ENCODE peak calls at places on chromosomes 7 and 10, in ten cellular contexts. J is activated CD8-positive, alpha-beta memory T cell treated with anti-CD3 and anti-CD28 coated beads for 24 hours; K is T-cell; F is ovary; D is fibroblast of mammary gland; O is NCI-H748 treated with DMSO at 0.1 percent for 48 hours; U is activated T-helper 1 cell treated with anti-CD3 and anti-CD28 coated beads, Interleukin-2, amount 50 U/mL, for 16 hours; E is AG08396; Q is Kasumi-1; C is EL. A is an unnamed sample.

GRCh38 chr7:191105-192034 is 1.0 kb upstream of the FAM20C start:
- DNase-seq in J (no peak), D (peak; percentile 97), F (no peak), U (no peak), Q (peak; percentile 21), C (peak; percentile 75), K (no peak), E (peak; percentile 89), O (no peak), A (peak; percentile 99)

GRCh38 chr10:119543814-119544642 is 1.5 kb upstream of the RGS10 start:
- DNase-seq in O (no peak), K (no peak), C (no peak), D (peak; percentile 51), Q (no peak), J (no peak), E (no peak), U (no peak), F (no peak), A (no peak)

GRCh38 chr10:37535459-37536246 is 321.8 kb downstream of the ZNF248 start:
- DNase-seq in C (no peak), U (no peak), O (no peak), E (no peak), K (no peak), F (no peak), J (no peak), Q (no peak), D (no peak), A (peak; percentile 12)

GRCh38 chr10:48431871-48432270 is 125.4 kb downstream of the MAPK8 start:
- DNase-seq in F (no peak), D (no peak), K (no peak), J (no peak), C (no peak), U (no peak), Q (peak; percentile 10), E (no peak), O (no peak), A (no peak)

GRCh38 chr10:1626835-1627234 is 110.5 kb downstream of the ADARB2 start:
- DNase-seq in C (no peak), U (no peak), O (no peak), D (no peak), E (no peak), K (no peak), J (no peak), F (no peak), Q (no peak), A (no peak)

GRCh38 chr7:28840515-28841125 is 117.5 kb downstream of the TRIL start:
- DNase-seq in E (peak; percentile 50), U (no peak), F (no peak), K (no peak), D (peak; percentile 16), C (no peak), Q (no peak), J (no peak), O (peak; percentile 92), A (no peak)

GRCh38 chr10:103204353-103205255 is 11.5 kb upstream of the NT5C2 start:
- DNase-seq in U (no peak), Q (no peak), F (no peak), E (peak; percentile 54), J (no peak), K (no peak), D (no peak), O (peak; percentile 36), C (no peak), A (no peak)

GRCh38 chr7:100088621-100089457 is at the start of gene COPS6:
- DNase-seq in J (peak; percentile 95), O (peak; percentile 62), C (peak; percentile 72), D (peak; percentile 65), Q (peak; percentile 54), E (peak; percentile 82), U (peak; percentile 82), K (peak; percentile 84), F (peak; percentile 90), A (no peak)

GRCh38 chr7:75719626-75720025 is 19.1 kb downstream of the HIP1 start:
- DNase-seq in D (no peak), J (no peak), E (no peak), F (peak; percentile 7), O (no peak), K (no peak), U (no peak), Q (no peak), C (no peak), A (no peak)

GRCh38 chr10:6145414-6145978 is 56.7 kb downstream of the RBM17 start:
- DNase-seq in D (no peak), O (no peak), E (no peak), K (no peak), U (no peak), F (peak; percentile 68), Q (no peak), J (no peak), C (no peak), A (no peak)

GRCh38 chr7:75531359-75531821 is 39.3 kb downstream of the SPDYE5 start:
- DNase-seq in D (no peak), U (no peak), Q (no peak), O (no peak), C (peak; percentile 8), J (peak; percentile 24), E (no peak), K (no peak), F (no peak), A (peak; percentile 44)

GRCh38 chr10:108036298-108036697 is 871.8 kb upstream of the SORCS1 start:
- DNase-seq in U (no peak), Q (no peak), C (no peak), D (no peak), J (no peak), O (no peak), K (no peak), E (no peak), F (no peak), A (no peak)

GRCh38 chr7:45391618-45392451 is 182.3 kb upstream of the ADCY1 start:
- DNase-seq in Q (no peak), D (no peak), O (no peak), U (no peak), J (no peak), K (no peak), E (no peak), F (no peak), C (no peak), A (no peak)

GRCh38 chr10:127145173-127145572 is 51.2 kb downstream of the INSYN2A start:
- DNase-seq in U (no peak), D (peak; percentile 87), J (no peak), E (peak; percentile 68), O (no peak), F (no peak), C (peak; percentile 76), Q (no peak), K (no peak), A (no peak)

GRCh38 chr10:6049031-6049400 is 13.2 kb downstream of the IL2RA start:
- DNase-seq in D (no peak), C (no peak), F (no peak), U (no peak), K (no peak), E (no peak), J (peak; percentile 55), O (no peak), Q (no peak), A (no peak)

GRCh38 chr7:39617010-39617409 is 6.4 kb upstream of the RALA start:
- DNase-seq in U (no peak), D (peak; percentile 56), E (no peak), K (no peak), C (peak; percentile 56), O (no peak), J (no peak), F (no peak), Q (no peak), A (no peak)

GRCh38 chr10:73858013-73858708 is 16.2 kb downstream of the CAMK2G start:
- DNase-seq in U (no peak), C (peak; percentile 44), Q (no peak), F (no peak), J (no peak), E (no peak), K (no peak), D (no peak), O (no peak), A (no peak)

GRCh38 chr10:61835069-61835908 is 66.2 kb upstream of the ARID5B start:
- DNase-seq in Q (peak; percentile 50), U (no peak), K (no peak), O (peak; percentile 2), F (no peak), E (no peak), C (peak; percentile 82), J (no peak), D (peak; percentile 87), A (peak; percentile 23)

GRCh38 chr10:31319602-31320178 is 674 bp downstream of the ZEB1 start:
- DNase-seq in U (no peak), E (peak; percentile 20), C (no peak), K (no peak), Q (no peak), J (no peak), D (no peak), F (no peak), O (no peak), A (peak; percentile 9)

GRCh38 chr7:107711301-107711700 is 32.6 kb upstream of the CBLL1 start:
- DNase-seq in F (no peak), E (peak; percentile 54), Q (no peak), O (no peak), J (no peak), D (peak; percentile 38), C (peak; percentile 42), U (no peak), K (no peak), A (no peak)

GRCh38 chr7:92691578-92691977 is 101.4 kb upstream of the FAM133B start:
- DNase-seq in Q (peak; percentile 86), F (no peak), K (no peak), J (no peak), U (no peak), D (peak; percentile 79), C (peak; percentile 71), E (no peak), O (peak; percentile 55), A (no peak)

GRCh38 chr10:99694171-99694570 is 34.9 kb downstream of the ENTPD7 start:
- DNase-seq in D (peak; percentile 79), U (no peak), E (peak; percentile 29), C (peak; percentile 90), Q (no peak), O (no peak), K (no peak), J (no peak), F (no peak), A (no peak)

GRCh38 chr7:30914611-30915601 is 3.3 kb downstream of the AQP1 start:
- DNase-seq in C (peak; percentile 78), F (no peak), E (peak; percentile 69), K (no peak), J (no peak), Q (no peak), U (no peak), D (peak; percentile 79), O (no peak), A (peak; percentile 97)

GRCh38 chr10:9056521-9056920 is 1002.0 kb downstream of the GATA3 start:
- DNase-seq in K (no peak), D (no peak), Q (no peak), E (no peak), U (no peak), C (no peak), F (no peak), J (no peak), O (no peak), A (no peak)

GRCh38 chr10:47370878-47371277 is 13.2 kb downstream of the ZNF488 start:
- DNase-seq in J (no peak), D (no peak), O (no peak), Q (no peak), F (no peak), C (no peak), E (no peak), U (no peak), K (no peak), A (no peak)

GRCh38 chr7:157936976-157937375 is 600.2 kb downstream of the DNAJB6 start:
- DNase-seq in E (no peak), C (no peak), J (peak; percentile 7), O (no peak), F (no peak), D (no peak), Q (no peak), U (no peak), K (no peak), A (no peak)

GRCh38 chr10:109126541-109126940 is 796.8 kb downstream of the XPNPEP1 start:
- DNase-seq in E (no peak), K (no peak), U (no peak), F (no peak), D (no peak), J (no peak), Q (no peak), O (no peak), C (no peak), A (no peak)

GRCh38 chr7:40876604-40877003 is 741.8 kb downstream of the SUGCT start:
- DNase-seq in U (no peak), K (no peak), E (no peak), F (no peak), C (no peak), O (no peak), Q (no peak), D (no peak), J (no peak), A (no peak)

A was measured in H54.